ENCODE peak calls at places on chromosomes 12 and 14, in five cellular contexts. I is GDM1; G is stimulated activated naive CD4-positive, alpha-beta T cell; Y is stimulated activated CD4-positive, alpha-beta T cell treated with anti-CD3 and anti-CD28 coated beads, Interleukin-1b, Interleukin-23, amount 100 ng/mL, for 4 hours; P is AG08396. E is an unnamed sample.

GRCh38 chr12:54259194-54260011 is 20.5 kb downstream of the CBX5 start:
- DNase-seq in I (peak), G (peak), Y (no peak), P (peak), E (peak)

GRCh38 chr12:8057839-8058238 is 8.3 kb downstream of the C3AR1 start:
- DNase-seq in P (peak), I (no peak), Y (no peak), G (no peak), E (no peak)

GRCh38 chr14:64673748-64674147 is 30.5 kb upstream of the PLEKHG3 start:
- DNase-seq in I (peak), G (no peak), Y (no peak), P (no peak), E (peak)

GRCh38 chr12:7131502-7131866 is 1.3 kb downstream of the CLSTN3 start:
- DNase-seq in P (no peak), I (peak), G (no peak), Y (no peak), E (no peak)

GRCh38 chr12:79885956-79886490 is 48.9 kb downstream of the PPP1R12A start:
- DNase-seq in I (no peak), Y (no peak), G (no peak), P (no peak), E (no peak)

GRCh38 chr14:87824261-87824660 is 168.7 kb downstream of the GALC start:
- DNase-seq in Y (no peak), P (no peak), I (no peak), G (no peak), E (no peak)

GRCh38 chr12:52522346-52523011 is 2.3 kb upstream of the KRT5 start:
- DNase-seq in G (no peak), Y (no peak), P (no peak), I (no peak), E (no peak)

GRCh38 chr12:119412811-119413794 is 78.6 kb downstream of the CCDC60 start:
- DNase-seq in Y (no peak), P (peak), G (no peak), I (peak), E (no peak)

GRCh38 chr14:20332386-20332945 is 613 bp downstream of the CCNB1IP1 start:
- DNase-seq in P (no peak), G (no peak), I (no peak), Y (no peak), E (no peak)

GRCh38 chr12:48826209-48826855 is 8.0 kb downstream of the CACNB3 start:
- DNase-seq in I (no peak), Y (no peak), G (no peak), P (no peak), E (no peak)

GRCh38 chr12:29726741-29727348 is 56.9 kb downstream of the TMTC1 start:
- DNase-seq in G (no peak), P (no peak), I (no peak), Y (no peak), E (no peak)

GRCh38 chr12:4172999-4173398 is 100.6 kb upstream of the CCND2 start:
- DNase-seq in P (no peak), G (no peak), I (no peak), Y (no peak), E (no peak)

GRCh38 chr14:64671591-64671990 is 32.6 kb upstream of the PLEKHG3 start:
- DNase-seq in G (peak), I (peak), Y (no peak), P (peak), E (no peak)

GRCh38 chr12:92080390-92081285 is 65.0 kb downstream of the BTG1 start:
- DNase-seq in G (peak), Y (no peak), P (peak), I (no peak), E (no peak)

GRCh38 chr12:124684971-124685688 is 117.7 kb upstream of the NCOR2 start:
- DNase-seq in P (no peak), G (no peak), I (no peak), Y (no peak), E (no peak)

GRCh38 chr12:9049520-9050133 is 60.3 kb downstream of the KLRG1 start:
- DNase-seq in P (peak), G (peak), Y (peak), I (no peak), E (peak)

GRCh38 chr12:116591608-116592115 is 32.5 kb downstream of the MAP1LC3B2 start:
- DNase-seq in G (no peak), I (no peak), P (peak), Y (no peak), E (no peak)

GRCh38 chr14:78398216-78398615 is 228.0 kb downstream of the NRXN3 start:
- DNase-seq in Y (no peak), G (no peak), I (no peak), P (no peak), E (no peak)

GRCh38 chr12:53843545-53843944 is 91.8 kb upstream of the CISTR start:
- DNase-seq in Y (no peak), P (no peak), I (no peak), G (no peak), E (no peak)

GRCh38 chr12:5083955-5084849 is 40.5 kb downstream of the KCNA5 start:
- DNase-seq in P (peak), G (no peak), I (no peak), Y (no peak), E (no peak)

GRCh38 chr12:110102255-110102654 is 21.9 kb upstream of the IFT81 start:
- DNase-seq in G (no peak), I (peak), P (peak), Y (no peak), E (no peak)

GRCh38 chr14:102827716-102828115 is 50.5 kb downstream of the TRAF3 start:
- DNase-seq in Y (no peak), G (no peak), P (no peak), I (no peak), E (no peak)

GRCh38 chr14:71931492-71932228 is 569 bp upstream of the RGS6 start:
- DNase-seq in I (no peak), G (no peak), Y (no peak), P (no peak), E (no peak)

GRCh38 chr14:73973497-73973896 is 23.4 kb downstream of the COQ6 start:
- DNase-seq in Y (no peak), P (no peak), G (no peak), I (no peak), E (no peak)

GRCh38 chr14:50342211-50343080 is 30.3 kb downstream of the DMAC2L start:
- DNase-seq in Y (no peak), I (peak), G (peak), P (peak), E (peak)

E was measured in CD8-positive, alpha-beta T cell.